ENCODE peak calls at places on chromosomes 6 and 20, in ten cellular contexts. X is NCI-H1436; T is T follicular helper cell; U is posterior vena cava; G is esophagus squamous epithelium; L is amniotic epithelial cell; V is GM13976; J is naive thymus-derived CD4-positive, alpha-beta T cell; H is EL; M is stimulated activated CD4-positive, alpha-beta T cell treated with anti-CD3 and anti-CD28 coated beads, Interleukin-1b, Interleukin-23, amount 100 ng/mL, for 24 hours. Y is an unnamed sample.

GRCh38 chr6:161284653-161285052 is 10.8 kb upstream of the AGPAT4 start:
- DNase-seq in G (no peak), V (no peak), U (no peak), H (no peak), M (no peak), L (no peak), T (no peak), J (no peak), X (no peak), Y (no peak)

GRCh38 chr6:149489967-149490366 is 5.2 kb upstream of the ZC3H12D start:
- DNase-seq in U (no peak), X (no peak), G (no peak), M (no peak), L (no peak), H (no peak), V (no peak), T (no peak), J (no peak), Y (no peak)

GRCh38 chr6:132115714-132116366 is 164.7 kb upstream of the CCN2 start:
- DNase-seq in X (no peak), H (peak; percentile 34), L (peak; percentile 8), G (no peak), J (no peak), V (no peak), T (no peak), M (no peak), U (no peak), Y (no peak)

GRCh38 chr6:82904860-82905259 is 160.8 kb downstream of the UBE3D start:
- DNase-seq in J (no peak), V (no peak), G (no peak), T (no peak), H (no peak), M (no peak), L (no peak), U (no peak), X (no peak), Y (no peak)

GRCh38 chr6:11656486-11656885 is 118.9 kb downstream of the TMEM170B start:
- DNase-seq in M (no peak), U (no peak), V (no peak), J (no peak), G (no peak), H (no peak), T (no peak), X (no peak), L (no peak), Y (no peak)

GRCh38 chr6:165701564-165702354 is 38.7 kb upstream of the PDE10A start:
- DNase-seq in U (no peak), X (no peak), M (no peak), L (no peak), H (no peak), V (no peak), J (no peak), T (no peak), G (no peak), Y (no peak)

GRCh38 chr6:116971959-116972358 is 94.9 kb downstream of the RFX6 start:
- DNase-seq in G (no peak), M (no peak), U (no peak), V (peak; percentile 22), H (peak; percentile 45), X (peak; percentile 5), J (no peak), T (no peak), L (peak; percentile 46), Y (no peak)

GRCh38 chr20:16441526-16442164 is 131.6 kb downstream of the KIF16B start:
- DNase-seq in T (no peak), G (no peak), X (no peak), H (no peak), M (no peak), U (no peak), V (no peak), J (no peak), L (no peak), Y (no peak)

GRCh38 chr20:63706852-63707557 is 771 bp downstream of the ARFRP1 start:
- DNase-seq in H (peak; percentile 47), T (peak; percentile 58), G (no peak), V (peak; percentile 78), M (no peak), X (no peak), L (peak; percentile 51), J (peak; percentile 69), U (peak; percentile 89), Y (no peak)

GRCh38 chr6:43036712-43037111 is 15.3 kb downstream of the RRP36 start:
- DNase-seq in V (no peak), M (no peak), G (no peak), L (no peak), X (no peak), T (no peak), U (no peak), J (no peak), H (no peak), Y (no peak)

GRCh38 chr20:61939691-61940360 is 125.9 kb downstream of the TAF4 start:
- DNase-seq in V (no peak), L (no peak), X (no peak), G (no peak), T (no peak), J (no peak), H (no peak), M (no peak), U (peak; percentile 52), Y (no peak)